ENCODE peak calls at places on chromosomes 7 and 10, in seven cellular contexts. A is stimulated activated CD4-positive, alpha-beta T cell treated with anti-CD3 and anti-CD28 coated beads, Interleukin-15, amount 100 ng/mL, for 24 hours; M is A172; B is adipocyte; P is IMR-90; N is renal cortical epithelial cell; H is HFF-Myc. R is an unnamed sample.

GRCh38 chr7:73865738-73866445 is 4.9 kb downstream of the TMEM270 start:
- DNase-seq in B (peak), M (peak), N (peak), H (no peak), P (peak), A (peak), R (no peak)

GRCh38 chr7:45435846-45436245 is 138.3 kb upstream of the ADCY1 start:
- DNase-seq in M (peak), A (no peak), N (peak), H (peak), P (peak), B (peak), R (no peak)

GRCh38 chr10:69869291-69869841 is 67.7 kb downstream of the COL13A1 start:
- DNase-seq in M (peak), N (peak), B (peak), H (peak), P (peak), A (no peak), R (no peak)

GRCh38 chr10:34759161-34759836 is 55.8 kb downstream of the PARD3 start:
- DNase-seq in N (no peak), A (no peak), H (no peak), B (no peak), P (no peak), M (no peak), R (no peak)

GRCh38 chr7:121329460-121330052 is 756 bp downstream of the WNT16 start:
- DNase-seq in H (no peak), A (peak), B (peak), N (no peak), M (no peak), P (no peak), R (no peak)

GRCh38 chr10:1642600-1643160 is 94.6 kb downstream of the ADARB2 start:
- DNase-seq in N (no peak), B (no peak), M (no peak), P (no peak), H (no peak), A (no peak), R (no peak)

GRCh38 chr7:100691676-100692577 is 2.1 kb downstream of the GIGYF1 start:
- DNase-seq in N (peak), H (no peak), B (peak), P (peak), M (peak), A (peak), R (no peak)

GRCh38 chr10:7589748-7590147 is 77.0 kb downstream of the ITIH5 start:
- DNase-seq in M (no peak), A (no peak), H (no peak), B (no peak), N (no peak), P (no peak), R (no peak)

GRCh38 chr7:142553216-142553615 is 196.1 kb upstream of the PRSS1 start:
- DNase-seq in P (no peak), B (peak), N (no peak), M (no peak), A (no peak), H (no peak), R (no peak)

GRCh38 chr10:96370575-96371157 is 11.9 kb upstream of the OPALIN start:
- DNase-seq in B (peak), H (no peak), M (peak), P (peak), A (peak), N (peak), R (no peak)

GRCh38 chr10:78255796-78256638 is 222.4 kb downstream of the RPS24 start:
- DNase-seq in N (peak), H (peak), B (peak), P (peak), M (peak), A (no peak), R (no peak)

GRCh38 chr7:139680676-139681462 is 96.9 kb downstream of the HIPK2 start:
- DNase-seq in M (peak), N (peak), A (peak), H (peak), P (peak), B (peak), R (no peak)

GRCh38 chr10:62045765-62046521 is 144.4 kb downstream of the ARID5B start:
- DNase-seq in M (peak), A (no peak), N (peak), H (peak), P (peak), B (peak), R (no peak)

GRCh38 chr10:96618648-96619047 is 31.8 kb upstream of the TM9SF3 start:
- DNase-seq in N (peak), M (peak), P (no peak), H (no peak), A (no peak), B (peak), R (no peak)

GRCh38 chr7:155322530-155322929 is 24.9 kb downstream of the INSIG1 start:
- DNase-seq in M (peak), B (no peak), H (no peak), A (no peak), P (no peak), N (no peak), R (no peak)

GRCh38 chr7:82244947-82245346 is 198.6 kb downstream of the CACNA2D1 start:
- DNase-seq in M (no peak), N (no peak), P (no peak), B (no peak), H (no peak), A (no peak), R (no peak)

GRCh38 chr10:17669185-17669872 is 25.4 kb downstream of the STAM start:
- DNase-seq in M (no peak), B (no peak), A (peak), P (no peak), H (no peak), N (no peak), R (no peak)

GRCh38 chr7:31603076-31603475 is 83.9 kb upstream of the PPP1R17 start:
- DNase-seq in M (peak), B (no peak), H (no peak), A (no peak), P (no peak), N (no peak), R (no peak)

GRCh38 chr10:59905066-59905734 is 1.2 kb downstream of the CCDC6 start:
- DNase-seq in N (no peak), P (peak), H (no peak), B (peak), A (peak), M (peak), R (no peak)

GRCh38 chr7:129438281-129438838 is 4.1 kb downstream of the STRIP2 start:
- DNase-seq in P (no peak), A (no peak), B (no peak), M (no peak), H (no peak), N (no peak), R (no peak)

GRCh38 chr10:18312385-18313145 is 172.3 kb downstream of the CACNB2 start:
- DNase-seq in N (peak), M (peak), A (no peak), B (peak), P (peak), H (peak), R (no peak)

GRCh38 chr7:42380411-42380810 is 143.4 kb upstream of the GLI3 start:
- DNase-seq in M (no peak), A (no peak), N (no peak), H (no peak), P (no peak), B (peak), R (no peak)

GRCh38 chr7:48938539-48938938 is 14.2 kb downstream of the CDC14C start:
- DNase-seq in H (peak), P (no peak), M (peak), A (no peak), N (peak), B (no peak), R (no peak)

GRCh38 chr10:116457480-116457879 is 29.8 kb downstream of the PNLIPRP3 start:
- DNase-seq in H (no peak), B (no peak), N (no peak), M (no peak), A (no peak), P (no peak), R (no peak)

GRCh38 chr10:51389415-51390342 is 309.7 kb downstream of the CSTF2T start:
- DNase-seq in M (peak), H (peak), P (peak), B (peak), N (peak), A (peak), R (no peak)

GRCh38 chr10:35643976-35644799 is 2.1 kb upstream of the FZD8 start:
- DNase-seq in P (no peak), N (no peak), M (no peak), H (no peak), A (peak), B (peak), R (no peak)

R was measured in cortex of kidney.